ENCODE peak calls at places on chromosomes 2 and 18, in seven cellular contexts. L is activated naive CD4-positive, alpha-beta T cell treated with anti-CD3 and anti-CD28 coated beads for 36 hours; R is GM12865; Q is RKO; O is substantia nigra; K is AG04450; Z is nephron progenitor cell. H is an unnamed sample.

GRCh38 chr18:25734336-25734735 is 356.1 kb downstream of the SS18 start:
- DNase-seq in L (no peak), R (no peak), Q (no peak), O (no peak), K (no peak), Z (no peak), H (no peak)

GRCh38 chr2:184685999-184686841 is 87.9 kb downstream of the ZNF804A start:
- DNase-seq in L (no peak), R (no peak), Q (peak; percentile 37), O (no peak), K (no peak), Z (no peak), H (no peak)

GRCh38 chr2:181374741-181375675 is 82.2 kb upstream of the ITGA4 start:
- DNase-seq in L (no peak), R (peak; percentile 60), Q (no peak), O (no peak), K (no peak), Z (no peak), H (no peak)

GRCh38 chr2:37795938-37796337 is 124.5 kb upstream of the CDC42EP3 start:
- DNase-seq in L (no peak), R (no peak), Q (no peak), O (no peak), K (peak; percentile 73), Z (no peak), H (no peak)

GRCh38 chr2:112153501-112153900 is 15.3 kb downstream of the FBLN7 start:
- DNase-seq in L (no peak), R (no peak), Q (no peak), O (no peak), K (no peak), Z (no peak), H (no peak)

GRCh38 chr2:152718909-152719645 is 657 bp downstream of the ARL6IP6 start:
- DNase-seq in L (peak; percentile 50), R (peak; percentile 84), Q (peak; percentile 85), O (no peak), K (no peak), Z (no peak), H (no peak)

GRCh38 chr2:177239934-177240600 is 24.5 kb downstream of the NFE2L2 start:
- DNase-seq in L (peak; percentile 63), R (peak; percentile 67), Q (peak; percentile 34), O (peak; percentile 72), K (no peak), Z (no peak), H (peak; percentile 50)

GRCh38 chr2:191012845-191013616 is 940 bp downstream of the STAT1 start:
- DNase-seq in L (no peak), R (no peak), Q (peak; percentile 48), O (no peak), K (no peak), Z (no peak), H (no peak)

GRCh38 chr2:65320042-65320711 is 92.5 kb downstream of the ACTR2 start:
- DNase-seq in L (no peak), R (peak; percentile 73), Q (peak; percentile 99), O (no peak), K (peak; percentile 82), Z (no peak), H (no peak)

GRCh38 chr2:174153757-174154680 is 94.3 kb downstream of the OLA1 start:
- DNase-seq in L (no peak), R (no peak), Q (no peak), O (no peak), K (peak; percentile 60), Z (no peak), H (no peak)

H was measured in hippocampal formation.